ENCODE peak calls at places on chromosomes 13 and 19, in five cellular contexts. Q is neuronal stem cell, J is H9, Y is H1, O is mesenchymal stem cell. Z is an unnamed sample.

GRCh38 chr13:95392597-95392996 is 91.3 kb upstream of the ABCC4 start:
- DNase-seq in Q (no peak), J (no peak), Y (no peak), O (no peak), Z (no peak)

GRCh38 chr19:10538204-10538603 is 5.5 kb upstream of the ATG4D start:
- DNase-seq in Q (no peak), J (no peak), Y (no peak), O (no peak), Z (peak; percentile 41)

GRCh38 chr13:106851251-106851650 is 283.3 kb upstream of the ARGLU1 start:
- DNase-seq in Q (no peak), J (no peak), Y (no peak), O (peak; percentile 54), Z (no peak)

GRCh38 chr13:65638572-65639168 is 1591.5 kb downstream of the PCDH9 start:
- DNase-seq in Q (peak; percentile 6), J (no peak), Y (no peak), O (peak; percentile 59), Z (no peak)

GRCh38 chr13:101967216-101967615 is 434.6 kb downstream of the FGF14 start:
- DNase-seq in Q (no peak), J (no peak), Y (no peak), O (no peak), Z (no peak)

GRCh38 chr13:46559272-46559805 is 6.4 kb downstream of the LRCH1 start:
- DNase-seq in Q (no peak), J (no peak), Y (no peak), O (no peak), Z (peak; percentile 20)

GRCh38 chr13:39527961-39528720 is 74.9 kb downstream of the LHFPL6 start:
- DNase-seq in Q (no peak), J (no peak), Y (no peak), O (peak; percentile 86), Z (peak; percentile 72)

GRCh38 chr13:110024646-110024980 is 238.2 kb upstream of the IRS2 start:
- DNase-seq in Q (no peak), J (no peak), Y (no peak), O (no peak), Z (no peak)

GRCh38 chr13:57075588-57075987 is 65.1 kb upstream of the PRR20A start:
- DNase-seq in Q (no peak), J (no peak), Y (no peak), O (no peak), Z (no peak)

GRCh38 chr13:89755729-89756492 is 1591.6 kb upstream of the MIR17HG start:
- DNase-seq in Q (no peak), J (no peak), Y (no peak), O (no peak), Z (no peak)

GRCh38 chr13:40285634-40286033 is 380.8 kb downstream of the FOXO1 start:
- DNase-seq in Q (no peak), J (no peak), Y (no peak), O (no peak), Z (no peak)

GRCh38 chr13:45297456-45298205 is 43.4 kb downstream of the TPT1 start:
- DNase-seq in Q (no peak), J (no peak), Y (no peak), O (no peak), Z (no peak)

GRCh38 chr13:94210826-94211225 is 268.7 kb downstream of the DCT start:
- DNase-seq in Q (no peak), J (no peak), Y (no peak), O (no peak), Z (no peak)

GRCh38 chr19:2854849-2855248 is 12.3 kb upstream of the ZNF556 start:
- DNase-seq in Q (no peak), J (no peak), Y (no peak), O (no peak), Z (no peak)

GRCh38 chr13:112897603-112897955 is 71.4 kb upstream of the MCF2L start:
- DNase-seq in Q (no peak), J (no peak), Y (no peak), O (no peak), Z (no peak)

GRCh38 chr19:7366701-7367420 is 18.1 kb downstream of the ARHGEF18 start:
- DNase-seq in Q (no peak), J (no peak), Y (no peak), O (peak; percentile 35), Z (peak; percentile 97)

GRCh38 chr13:99911965-99912566 is 59.5 kb downstream of the ZIC5 start:
- DNase-seq in Q (no peak), J (no peak), Y (no peak), O (no peak), Z (no peak)

GRCh38 chr19:1251503-1252220 is 3.3 kb downstream of the MIDN start:
- DNase-seq in Q (no peak), J (no peak), Y (no peak), O (no peak), Z (peak; percentile 62)

GRCh38 chr13:80339841-80340642 is 884 bp downstream of the SPRY2 start:
- DNase-seq in Q (peak; percentile 17), J (no peak), Y (no peak), O (peak; percentile 51), Z (peak; percentile 61)

GRCh38 chr19:18176367-18177310 is 3.0 kb downstream of the IFI30 start:
- DNase-seq in Q (no peak), J (no peak), Y (no peak), O (no peak), Z (no peak)

GRCh38 chr13:114097504-114097892 is 34.9 kb downstream of the RASA3 start:
- DNase-seq in Q (no peak), J (no peak), Y (no peak), O (no peak), Z (no peak)

GRCh38 chr19:29371766-29372415 is 153.9 kb upstream of the VSTM2B start:
- DNase-seq in Q (no peak), J (peak; percentile 22), Y (no peak), O (no peak), Z (no peak)

GRCh38 chr19:6023085-6023682 is 45.2 kb upstream of the RANBP3 start:
- DNase-seq in Q (no peak), J (no peak), Y (no peak), O (peak; percentile 58), Z (no peak)

GRCh38 chr19:21604941-21605548 is 99.6 kb downstream of the ZNF429 start:
- DNase-seq in Q (no peak), J (no peak), Y (no peak), O (no peak), Z (no peak)

GRCh38 chr13:42720116-42720857 is 61.1 kb upstream of the FAM216B start:
- DNase-seq in Q (no peak), J (no peak), Y (no peak), O (peak; percentile 99), Z (peak; percentile 98)

GRCh38 chr13:27319404-27319803 is 48.8 kb downstream of the RASL11A start:
- DNase-seq in Q (no peak), J (no peak), Y (no peak), O (no peak), Z (no peak)

GRCh38 chr13:93249259-93249917 is 22.8 kb downstream of the GPC6 start:
- DNase-seq in Q (no peak), J (no peak), Y (no peak), O (peak; percentile 91), Z (peak; percentile 7)

GRCh38 chr19:16587031-16588023 is 15.1 kb upstream of the SLC35E1 start:
- DNase-seq in Q (no peak), J (no peak), Y (no peak), O (peak; percentile 82), Z (peak; percentile 25)

GRCh38 chr13:39452834-39453233 is 150.2 kb downstream of the LHFPL6 start:
- DNase-seq in Q (no peak), J (no peak), Y (no peak), O (no peak), Z (no peak)

GRCh38 chr19:33467851-33468250 is 53.7 kb downstream of the PEPD start:
- DNase-seq in Q (no peak), J (peak; percentile 15), Y (no peak), O (no peak), Z (no peak)

GRCh38 chr13:20131057-20131832 is 29.6 kb downstream of the GJA3 start:
- DNase-seq in Q (no peak), J (peak; percentile 20), Y (no peak), O (no peak), Z (no peak)

GRCh38 chr13:108917581-108917980 is 288.2 kb downstream of the MYO16 start:
- DNase-seq in Q (no peak), J (no peak), Y (no peak), O (peak; percentile 12), Z (no peak)

GRCh38 chr13:28204043-28204442 is 65.7 kb downstream of the PAN3 start:
- DNase-seq in Q (no peak), J (no peak), Y (no peak), O (no peak), Z (no peak)

GRCh38 chr19:1824252-1824622 is 12.2 kb upstream of the ATP8B3 start:
- DNase-seq in Q (no peak), J (no peak), Y (no peak), O (no peak), Z (no peak)

GRCh38 chr19:20165971-20166592 is 932 bp upstream of the ZNF486 start:
- DNase-seq in Q (no peak), J (no peak), Y (no peak), O (no peak), Z (peak; percentile 91)

GRCh38 chr13:105307776-105308175 is 1227.7 kb downstream of the EFNB2 start:
- DNase-seq in Q (no peak), J (no peak), Y (no peak), O (no peak), Z (no peak)

GRCh38 chr13:41496420-41497234 is 39.3 kb downstream of the RGCC start:
- DNase-seq in Q (no peak), J (no peak), Y (no peak), O (peak; percentile 79), Z (no peak)
- H2AK5ac ChIP-seq in Q (no peak overlapping the region), J (no peak overlapping the region), Y (no peak overlapping the region), O (no peak overlapping the region), Z (no peak overlapping the region)

GRCh38 chr13:82797876-82798275 is 1084.4 kb downstream of the SLITRK1 start:
- DNase-seq in Q (no peak), J (no peak), Y (no peak), O (no peak), Z (no peak)

GRCh38 chr13:82800391-82800790 is 1081.9 kb downstream of the SLITRK1 start:
- DNase-seq in Q (no peak), J (no peak), Y (no peak), O (no peak), Z (peak; percentile 60)

GRCh38 chr13:82803341-82803740 is 1078.9 kb downstream of the SLITRK1 start:
- DNase-seq in Q (no peak), J (no peak), Y (no peak), O (no peak), Z (peak; percentile 51)

GRCh38 chr13:82802528-82802927 is 1079.7 kb downstream of the SLITRK1 start:
- DNase-seq in Q (no peak), J (no peak), Y (no peak), O (no peak), Z (no peak)
- H2BK12ac ChIP-seq in Q (no peak overlapping the region), J (no peak overlapping the region), Y (no peak overlapping the region), O (no peak overlapping the region), Z (no peak overlapping the region)

GRCh38 chr13:33158271-33158670 is 127.3 kb downstream of the STARD13 start:
- DNase-seq in Q (no peak), J (no peak), Y (no peak), O (no peak), Z (peak; percentile 75)
- H2AK5ac ChIP-seq in Q (no peak overlapping the region), J (no peak overlapping the region), Y (no peak overlapping the region), O (no peak overlapping the region), Z (no peak overlapping the region)

GRCh38 chr19:49807888-49808675 is 5.0 kb downstream of the FUZ start:
- DNase-seq in Q (no peak), J (no peak), Y (no peak), O (no peak), Z (no peak)
- H2BK12ac ChIP-seq in Q (no peak overlapping the region), J (no peak overlapping the region), Y (no peak overlapping the region), O (no peak overlapping the region), Z (no peak overlapping the region)